ENCODE peak calls at places on chromosomes 7 and 10, in ten cellular contexts. One of them, this sample, is unnamed.

GRCh38 chr7:129188892-129189660 is 643 bp downstream of the SMO start:
- DNase-seq in stimulated activated CD8-positive, alpha-beta memory T cell treated with anti-CD3 and anti-CD28 coated beads, Interleukin-12 subunit alpha, Interleukin-12 subunit beta, amount 100 ng/mL, for 4 hours: no peak
- DNase-seq in amniotic stem cell: no peak
- DNase-seq in hepatocyte: peak
- DNase-seq in G401: no peak
- DNase-seq in naive B cell: no peak
- DNase-seq in stimulated activated CD4-positive, alpha-beta T cell treated with anti-CD3 and anti-CD28 coated beads, Interleukin-2, amount 100 ng/mL, for 24 hours: no peak
- DNase-seq in heart left ventricle: no peak
- DNase-seq in NCI-H524: no peak
- DNase-seq in mesendoderm: peak
- DNase-seq in this sample: peak

GRCh38 chr7:136925556-136925955 is 57.1 kb downstream of the CHRM2 start:
- DNase-seq in heart left ventricle: no peak
- DNase-seq in mesendoderm: peak
- DNase-seq in stimulated activated CD8-positive, alpha-beta memory T cell treated with anti-CD3 and anti-CD28 coated beads, Interleukin-12 subunit alpha, Interleukin-12 subunit beta, amount 100 ng/mL, for 4 hours: no peak
- DNase-seq in stimulated activated CD4-positive, alpha-beta T cell treated with anti-CD3 and anti-CD28 coated beads, Interleukin-2, amount 100 ng/mL, for 24 hours: no peak
- DNase-seq in naive B cell: no peak
- DNase-seq in G401: no peak
- DNase-seq in NCI-H524: no peak
- DNase-seq in hepatocyte: no peak
- DNase-seq in amniotic stem cell: no peak
- DNase-seq in this sample: peak

GRCh38 chr10:27446091-27446918 is 57.8 kb upstream of the RAB18 start:
- DNase-seq in hepatocyte: peak
- DNase-seq in amniotic stem cell: no peak
- DNase-seq in stimulated activated CD4-positive, alpha-beta T cell treated with anti-CD3 and anti-CD28 coated beads, Interleukin-2, amount 100 ng/mL, for 24 hours: no peak
- DNase-seq in mesendoderm: peak
- DNase-seq in G401: peak
- DNase-seq in naive B cell: peak
- DNase-seq in stimulated activated CD8-positive, alpha-beta memory T cell treated with anti-CD3 and anti-CD28 coated beads, Interleukin-12 subunit alpha, Interleukin-12 subunit beta, amount 100 ng/mL, for 4 hours: no peak
- DNase-seq in heart left ventricle: no peak
- DNase-seq in NCI-H524: no peak
- DNase-seq in this sample: peak

GRCh38 chr10:75475470-75476182 is 44.2 kb downstream of the LRMDA start:
- DNase-seq in naive B cell: no peak
- DNase-seq in NCI-H524: no peak
- DNase-seq in amniotic stem cell: no peak
- DNase-seq in stimulated activated CD4-positive, alpha-beta T cell treated with anti-CD3 and anti-CD28 coated beads, Interleukin-2, amount 100 ng/mL, for 24 hours: no peak
- DNase-seq in G401: no peak
- DNase-seq in hepatocyte: no peak
- DNase-seq in stimulated activated CD8-positive, alpha-beta memory T cell treated with anti-CD3 and anti-CD28 coated beads, Interleukin-12 subunit alpha, Interleukin-12 subunit beta, amount 100 ng/mL, for 4 hours: no peak
- DNase-seq in mesendoderm: no peak
- DNase-seq in heart left ventricle: no peak
- DNase-seq in this sample: peak

GRCh38 chr10:101293007-101293723 is 60.8 kb upstream of the BTRC start:
- DNase-seq in G401: peak
- DNase-seq in heart left ventricle: no peak
- DNase-seq in stimulated activated CD4-positive, alpha-beta T cell treated with anti-CD3 and anti-CD28 coated beads, Interleukin-2, amount 100 ng/mL, for 24 hours: no peak
- DNase-seq in hepatocyte: no peak
- DNase-seq in NCI-H524: no peak
- DNase-seq in mesendoderm: peak
- DNase-seq in stimulated activated CD8-positive, alpha-beta memory T cell treated with anti-CD3 and anti-CD28 coated beads, Interleukin-12 subunit alpha, Interleukin-12 subunit beta, amount 100 ng/mL, for 4 hours: no peak
- DNase-seq in naive B cell: no peak
- DNase-seq in amniotic stem cell: no peak
- DNase-seq in this sample: no peak

GRCh38 chr7:127514499-127514898 is 70.9 kb downstream of the GCC1 start:
- DNase-seq in stimulated activated CD4-positive, alpha-beta T cell treated with anti-CD3 and anti-CD28 coated beads, Interleukin-2, amount 100 ng/mL, for 24 hours: no peak
- DNase-seq in naive B cell: no peak
- DNase-seq in amniotic stem cell: no peak
- DNase-seq in hepatocyte: peak
- DNase-seq in NCI-H524: peak
- DNase-seq in stimulated activated CD8-positive, alpha-beta memory T cell treated with anti-CD3 and anti-CD28 coated beads, Interleukin-12 subunit alpha, Interleukin-12 subunit beta, amount 100 ng/mL, for 4 hours: no peak
- DNase-seq in mesendoderm: peak
- DNase-seq in heart left ventricle: no peak
- DNase-seq in G401: peak
- DNase-seq in this sample: peak

GRCh38 chr10:80163741-80164341 is 31.3 kb downstream of the PLAC9 start:
- DNase-seq in stimulated activated CD4-positive, alpha-beta T cell treated with anti-CD3 and anti-CD28 coated beads, Interleukin-2, amount 100 ng/mL, for 24 hours: no peak
- DNase-seq in hepatocyte: no peak
- DNase-seq in NCI-H524: no peak
- DNase-seq in amniotic stem cell: no peak
- DNase-seq in stimulated activated CD8-positive, alpha-beta memory T cell treated with anti-CD3 and anti-CD28 coated beads, Interleukin-12 subunit alpha, Interleukin-12 subunit beta, amount 100 ng/mL, for 4 hours: no peak
- DNase-seq in naive B cell: no peak
- DNase-seq in mesendoderm: no peak
- DNase-seq in G401: peak
- DNase-seq in heart left ventricle: peak
- DNase-seq in this sample: peak

GRCh38 chr7:137942459-137943115 is 59.3 kb downstream of the CREB3L2 start:
- DNase-seq in amniotic stem cell: no peak
- DNase-seq in heart left ventricle: no peak
- DNase-seq in G401: no peak
- DNase-seq in stimulated activated CD8-positive, alpha-beta memory T cell treated with anti-CD3 and anti-CD28 coated beads, Interleukin-12 subunit alpha, Interleukin-12 subunit beta, amount 100 ng/mL, for 4 hours: no peak
- DNase-seq in NCI-H524: no peak
- DNase-seq in hepatocyte: no peak
- DNase-seq in stimulated activated CD4-positive, alpha-beta T cell treated with anti-CD3 and anti-CD28 coated beads, Interleukin-2, amount 100 ng/mL, for 24 hours: no peak
- DNase-seq in mesendoderm: no peak
- DNase-seq in naive B cell: no peak
- DNase-seq in this sample: no peak

GRCh38 chr10:11610151-11610854 is 1.1 kb downstream of the USP6NL start:
- DNase-seq in amniotic stem cell: no peak
- DNase-seq in hepatocyte: no peak
- DNase-seq in stimulated activated CD4-positive, alpha-beta T cell treated with anti-CD3 and anti-CD28 coated beads, Interleukin-2, amount 100 ng/mL, for 24 hours: no peak
- DNase-seq in naive B cell: no peak
- DNase-seq in heart left ventricle: no peak
- DNase-seq in G401: peak
- DNase-seq in NCI-H524: no peak
- DNase-seq in mesendoderm: no peak
- DNase-seq in stimulated activated CD8-positive, alpha-beta memory T cell treated with anti-CD3 and anti-CD28 coated beads, Interleukin-12 subunit alpha, Interleukin-12 subunit beta, amount 100 ng/mL, for 4 hours: no peak
- DNase-seq in this sample: peak